ENCODE peak calls at places on chromosomes 3 and 15, in nine cellular contexts. M is PC-3; U is CD4-positive, alpha-beta T cell; T is uterus; W is stomach; Z is hepatocyte; A is BE2C; B is Peyer's patch; D is tibial nerve. X is an unnamed sample.

GRCh38 chr15:74869372-74869725 is 3.8 kb downstream of the SCAMP2 start:
- DNase-seq in M (no peak), U (no peak), T (no peak), W (no peak), Z (no peak), A (no peak), B (no peak), D (no peak), X (no peak)

GRCh38 chr3:127424766-127425504 is 137.1 kb upstream of the PRR20G start:
- DNase-seq in M (no peak), U (no peak), T (no peak), W (no peak), Z (no peak), A (no peak), B (peak; percentile 35), D (no peak), X (no peak)

GRCh38 chr15:84749111-84749991 is 959 bp downstream of the ZNF592 start:
- DNase-seq in M (peak; percentile 28), U (peak; percentile 39), T (peak; percentile 40), W (peak; percentile 28), Z (peak; percentile 55), A (peak; percentile 22), B (peak; percentile 65), D (no peak), X (no peak)

GRCh38 chr15:25481208-25481862 is 42.5 kb upstream of the UBE3A start:
- DNase-seq in M (peak; percentile 12), U (no peak), T (no peak), W (no peak), Z (no peak), A (no peak), B (no peak), D (no peak), X (no peak)

GRCh38 chr3:59749291-59749690 is 699.5 kb upstream of the CFAP20DC start:
- DNase-seq in M (no peak), U (no peak), T (no peak), W (no peak), Z (no peak), A (no peak), B (no peak), D (peak; percentile 19), X (peak; percentile 72)

GRCh38 chr3:24128195-24129005 is 183.3 kb downstream of the NR1D2 start:
- DNase-seq in M (peak; percentile 66), U (no peak), T (no peak), W (no peak), Z (no peak), A (no peak), B (no peak), D (no peak), X (no peak)

GRCh38 chr15:50262533-50262932 is 3.0 kb downstream of the HDC start:
- DNase-seq in M (no peak), U (no peak), T (no peak), W (no peak), Z (no peak), A (no peak), B (peak; percentile 51), D (no peak), X (no peak)

GRCh38 chr3:156349978-156350377 is 204.9 kb downstream of the SSR3 start:
- DNase-seq in M (no peak), U (no peak), T (no peak), W (no peak), Z (no peak), A (no peak), B (no peak), D (no peak), X (no peak)

GRCh38 chr15:81235276-81235675 is 38.6 kb downstream of the IL16 start:
- DNase-seq in M (no peak), U (no peak), T (no peak), W (no peak), Z (no peak), A (no peak), B (no peak), D (no peak), X (no peak)
- TF ChIP-seq CTCF in M (no peak), U (no peak), T (no peak), W (no peak), Z (no peak), A (no peak), B (no peak), D (no peak), X (no peak)

GRCh38 chr3:58696093-58696492 is 29.5 kb upstream of the FAM3D start:
- DNase-seq in M (no peak), U (no peak), T (no peak), W (peak; percentile 40), Z (no peak), A (no peak), B (no peak), D (no peak), X (no peak)

GRCh38 chr3:58691997-58692396 is 25.4 kb upstream of the FAM3D start:
- DNase-seq in M (peak; percentile 38), U (no peak), T (no peak), W (no peak), Z (no peak), A (no peak), B (no peak), D (no peak), X (no peak)

GRCh38 chr3:58692484-58692883 is 25.9 kb upstream of the FAM3D start:
- DNase-seq in M (no peak), U (no peak), T (no peak), W (no peak), Z (no peak), A (no peak), B (no peak), D (no peak), X (no peak)

GRCh38 chr3:58697552-58697951 is 31.0 kb upstream of the FAM3D start:
- DNase-seq in M (no peak), U (no peak), T (no peak), W (no peak), Z (no peak), A (no peak), B (no peak), D (no peak), X (no peak)

DNA sequence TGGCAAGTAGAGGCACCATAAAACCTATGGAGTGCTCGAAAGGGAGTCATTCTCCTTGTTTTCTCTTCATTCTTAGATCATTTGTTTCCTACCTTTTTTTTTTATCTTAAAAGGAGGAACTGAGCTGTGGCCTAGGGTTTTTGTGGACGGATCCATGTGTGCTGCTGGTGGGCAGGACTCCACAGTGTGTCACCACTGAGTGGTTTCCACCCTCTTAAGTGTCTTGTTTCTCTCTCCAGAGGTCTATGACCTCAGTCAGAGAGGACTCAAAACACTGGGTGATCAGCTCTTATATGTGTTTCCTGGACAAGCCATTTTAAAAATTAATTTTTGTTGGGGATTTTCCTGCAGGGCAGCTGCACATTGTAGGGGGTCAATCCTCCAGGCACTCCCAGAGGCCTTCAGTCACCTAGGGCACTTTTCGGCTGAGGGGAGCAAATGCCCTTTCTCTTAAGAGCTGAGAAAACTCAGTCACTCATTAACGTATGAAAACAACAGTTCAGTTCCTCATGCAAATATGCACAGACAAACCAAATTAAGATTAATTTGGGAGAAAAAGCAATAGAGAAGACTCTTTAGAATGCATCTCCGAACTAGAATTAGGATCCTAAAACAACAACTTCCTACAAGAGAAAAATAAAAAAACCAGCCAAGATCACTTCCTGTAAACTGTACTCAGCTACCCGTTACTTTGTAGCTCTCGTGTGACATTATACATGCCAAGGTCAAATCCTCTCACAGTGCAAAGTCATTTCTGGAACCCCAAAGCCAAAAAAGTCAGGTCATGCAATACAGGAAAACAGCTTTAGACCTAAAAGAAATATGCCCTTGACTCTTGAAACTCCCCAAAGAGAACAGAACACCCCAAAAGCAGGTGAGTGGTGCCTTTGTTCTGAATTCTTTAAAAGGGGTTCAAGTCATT is 27.6 kb upstream of the FAM3D start:
- DNase-seq in M (no peak), U (no peak), T (no peak), W (no peak), Z (no peak), A (no peak), B (no peak), D (no peak), X (no peak)
- H3K9me3 ChIP-seq in M (peaks cover 25% of the 10 kb centered on the region), U (peaks cover 6% of the 10 kb centered on the region), T (no peaks in the 10 kb centered on the region), W (no peaks in the 10 kb centered on the region), Z (peaks cover 9% of the 10 kb centered on the region), A (no peaks in the 10 kb centered on the region), B (no peaks in the 10 kb centered on the region), D (peaks cover 6% of the 10 kb centered on the region), X (peaks cover 7% of the 10 kb centered on the region)

GRCh38 chr3:9951962-9952805 is at the start of gene PRRT3:
- DNase-seq in M (peak; percentile 58), U (peak; percentile 53), T (peak; percentile 24), W (peak; percentile 45), Z (peak; percentile 55), A (peak; percentile 28), B (peak; percentile 60), D (no peak), X (no peak)

GRCh38 chr3:9955067-9955502 is 2.9 kb upstream of the PRRT3 start:
- DNase-seq in M (no peak), U (no peak), T (no peak), W (peak; percentile 45), Z (no peak), A (peak; percentile 24), B (no peak), D (no peak), X (no peak)

GRCh38 chr3:9951598-9951961 is 628 bp downstream of the PRRT3 start:
- DNase-seq in M (no peak), U (no peak), T (no peak), W (no peak), Z (no peak), A (no peak), B (no peak), D (no peak), X (no peak)

GRCh38 chr3:9955611-9956352 is 3.6 kb upstream of the PRRT3 start:
- DNase-seq in M (no peak), U (no peak), T (no peak), W (no peak), Z (no peak), A (no peak), B (no peak), D (no peak), X (no peak)

DNA sequence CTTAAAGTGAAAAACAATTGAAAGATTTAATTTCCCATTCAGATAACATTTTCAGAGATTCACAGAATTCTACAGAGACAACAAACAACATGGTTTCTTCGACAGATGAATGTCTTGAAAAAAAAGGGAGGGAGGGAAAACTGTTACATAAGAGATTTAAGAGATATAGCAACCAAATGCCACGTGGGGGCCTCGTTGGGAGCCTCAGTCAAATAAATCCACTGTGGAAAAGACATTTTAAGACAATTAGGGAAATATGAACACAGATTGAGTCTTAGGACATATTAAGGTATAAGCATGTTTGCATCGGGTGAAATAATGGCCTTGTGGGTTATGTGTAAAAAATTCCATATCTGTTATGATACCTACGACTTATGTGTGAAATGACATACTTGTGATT is 5.0 kb upstream of the PRRT3 start:
- DNase-seq in M (peak; percentile 25), U (no peak), T (no peak), W (no peak), Z (no peak), A (no peak), B (no peak), D (no peak), X (no peak)
- TF ChIP-seq CTCF in M (peak; percentile 45), U (no peak), T (no peak), W (no peak), Z (no peak), A (no peak), B (no peak), D (no peak), X (peak; percentile 18)

GRCh38 chr3:7075901-7076300 is 215.0 kb downstream of the GRM7 start:
- DNase-seq in M (no peak), U (no peak), T (no peak), W (no peak), Z (no peak), A (no peak), B (no peak), D (no peak), X (no peak)

GRCh38 chr3:7070461-7070860 is 209.5 kb downstream of the GRM7 start:
- DNase-seq in M (no peak), U (no peak), T (no peak), W (no peak), Z (no peak), A (no peak), B (no peak), D (no peak), X (no peak)

GRCh38 chr3:7075120-7075519 is 214.2 kb downstream of the GRM7 start:
- DNase-seq in M (no peak), U (no peak), T (no peak), W (no peak), Z (no peak), A (no peak), B (no peak), D (no peak), X (no peak)

GRCh38 chr3:7074217-7074616 is 213.3 kb downstream of the GRM7 start:
- DNase-seq in M (no peak), U (no peak), T (no peak), W (no peak), Z (no peak), A (no peak), B (no peak), D (no peak), X (no peak)
- H3K9me3 ChIP-seq in M (peaks cover 9% of the 10 kb centered on the region), U (no peaks in the 10 kb centered on the region), T (no peaks in the 10 kb centered on the region), W (no peaks in the 10 kb centered on the region), Z (no peaks in the 10 kb centered on the region), A (no peaks in the 10 kb centered on the region), B (no peaks in the 10 kb centered on the region), D (no peaks in the 10 kb centered on the region), X (peaks cover 3% of the 10 kb centered on the region)